ENCODE peak calls at places on chromosomes 6 and 20, in ten cellular contexts. L, X, N, Z, R, Q, C, U, K and V are unnamed samples.

GRCh38 chr20:46222521-46223007 is 85.7 kb downstream of the CDH22 start:
- DNase-seq in L (peak), X (no peak), N (no peak), Z (no peak), R (no peak), Q (no peak), C (no peak), U (no peak), K (no peak), V (no peak)

GRCh38 chr6:143197377-143197776 is 136.7 kb downstream of the AIG1 start:
- DNase-seq in L (peak), X (no peak), N (no peak), Z (no peak), R (no peak), Q (no peak), C (no peak), U (no peak), K (no peak), V (no peak)

GRCh38 chr6:158290659-158291058 is 21.6 kb upstream of the TULP4 start:
- DNase-seq in L (no peak), X (no peak), N (no peak), Z (no peak), R (no peak), Q (no peak), C (no peak), U (no peak), K (no peak), V (no peak)

GRCh38 chr20:21523895-21524294 is 10.0 kb upstream of the NKX2-2 start:
- DNase-seq in L (no peak), X (no peak), N (no peak), Z (no peak), R (no peak), Q (no peak), C (no peak), U (no peak), K (no peak), V (no peak)

GRCh38 chr20:1266167-1266973 is at the start of gene SNPH:
- DNase-seq in L (peak), X (no peak), N (peak), Z (no peak), R (peak), Q (peak), C (peak), U (peak), K (peak), V (no peak)

GRCh38 chr6:143962644-143962929 is 45.5 kb downstream of the PLAGL1 start:
- DNase-seq in L (peak), X (peak), N (peak), Z (no peak), R (peak), Q (no peak), C (peak), U (peak), K (no peak), V (no peak)

GRCh38 chr6:160077526-160077925 is 44.1 kb upstream of the SLC22A1 start:
- DNase-seq in L (no peak), X (no peak), N (no peak), Z (no peak), R (peak), Q (no peak), C (peak), U (no peak), K (peak), V (no peak)

GRCh38 chr6:120489941-120490340 is 844.3 kb downstream of the TBC1D32 start:
- DNase-seq in L (no peak), X (no peak), N (no peak), Z (no peak), R (no peak), Q (no peak), C (no peak), U (no peak), K (no peak), V (no peak)

GRCh38 chr6:116971959-116972358 is 94.9 kb downstream of the RFX6 start:
- DNase-seq in L (peak), X (peak), N (peak), Z (peak), R (peak), Q (no peak), C (peak), U (peak), K (no peak), V (no peak)

GRCh38 chr6:29916741-29917140 is 25.6 kb upstream of the HLA-A start:
- DNase-seq in L (no peak), X (no peak), N (no peak), Z (no peak), R (no peak), Q (no peak), C (no peak), U (no peak), K (no peak), V (no peak)

GRCh38 chr6:7143161-7143974 is 35.6 kb downstream of the RREB1 start:
- DNase-seq in L (peak), X (no peak), N (no peak), Z (peak), R (peak), Q (no peak), C (no peak), U (no peak), K (no peak), V (no peak)
- TF ChIP-seq CTCF in L (peak), X (peak), N (no peak), Z (peak), R (no peak), Q (peak), C (no peak), U (no peak), K (peak), V (no peak)

GRCh38 chr20:33076662-33077398 is 2.6 kb upstream of the BPIFB4 start:
- DNase-seq in L (no peak), X (no peak), N (peak), Z (peak), R (no peak), Q (no peak), C (no peak), U (peak), K (no peak), V (no peak)
- TF ChIP-seq CTCF in L (peak), X (peak), N (peak), Z (peak), R (no peak), Q (peak), C (peak), U (no peak), K (peak), V (peak)

GRCh38 chr6:166997768-166998255 is 1.4 kb upstream of the CEP43 start:
- DNase-seq in L (peak), X (peak), N (peak), Z (peak), R (peak), Q (peak), C (peak), U (peak), K (peak), V (no peak)
- TF ChIP-seq CTCF in L (peak), X (peak), N (peak), Z (no peak), R (peak), Q (peak), C (peak), U (peak), K (peak), V (peak)

GRCh38 chr6:150910561-150910960 is 45.1 kb downstream of the MTHFD1L start:
- DNase-seq in L (no peak), X (no peak), N (no peak), Z (no peak), R (no peak), Q (no peak), C (no peak), U (no peak), K (no peak), V (no peak)

GRCh38 chr6:150902142-150902800 is 36.8 kb downstream of the MTHFD1L start:
- DNase-seq in L (no peak), X (no peak), N (no peak), Z (no peak), R (peak), Q (no peak), C (no peak), U (no peak), K (no peak), V (no peak)

GRCh38 chr6:150900049-150900448 is 34.5 kb downstream of the MTHFD1L start:
- DNase-seq in L (no peak), X (no peak), N (no peak), Z (no peak), R (peak), Q (no peak), C (no peak), U (no peak), K (no peak), V (no peak)

GRCh38 chr6:150907385-150907784 is 41.9 kb downstream of the MTHFD1L start:
- DNase-seq in L (peak), X (no peak), N (no peak), Z (no peak), R (no peak), Q (no peak), C (no peak), U (no peak), K (no peak), V (no peak)

DNA sequence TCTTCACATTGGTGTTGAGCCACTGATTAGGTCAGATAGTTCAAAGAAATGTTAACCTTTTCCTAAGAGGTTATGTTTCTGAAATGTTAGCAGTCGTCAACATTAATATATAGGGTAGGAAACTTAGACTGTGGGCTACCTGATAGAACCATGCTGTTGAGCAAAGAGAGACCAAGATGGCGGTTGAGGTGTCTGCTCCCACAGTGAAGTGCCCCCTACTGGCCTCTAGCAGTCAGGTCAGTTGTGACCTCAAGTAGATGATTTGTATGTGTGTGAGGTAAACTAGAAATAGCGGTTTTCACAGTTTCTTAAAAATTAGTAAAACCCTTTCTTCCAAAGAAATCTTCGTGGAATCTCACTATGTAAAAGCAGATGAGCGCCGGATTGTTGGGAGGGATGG is 40.3 kb downstream of the MTHFD1L start:
- DNase-seq in L (no peak), X (no peak), N (no peak), Z (no peak), R (no peak), Q (no peak), C (no peak), U (no peak), K (no peak), V (no peak)
- TF ChIP-seq CTCF in L (peak), X (peak), N (peak), Z (no peak), R (peak), Q (peak), C (peak), U (peak), K (peak), V (peak)

DNA sequence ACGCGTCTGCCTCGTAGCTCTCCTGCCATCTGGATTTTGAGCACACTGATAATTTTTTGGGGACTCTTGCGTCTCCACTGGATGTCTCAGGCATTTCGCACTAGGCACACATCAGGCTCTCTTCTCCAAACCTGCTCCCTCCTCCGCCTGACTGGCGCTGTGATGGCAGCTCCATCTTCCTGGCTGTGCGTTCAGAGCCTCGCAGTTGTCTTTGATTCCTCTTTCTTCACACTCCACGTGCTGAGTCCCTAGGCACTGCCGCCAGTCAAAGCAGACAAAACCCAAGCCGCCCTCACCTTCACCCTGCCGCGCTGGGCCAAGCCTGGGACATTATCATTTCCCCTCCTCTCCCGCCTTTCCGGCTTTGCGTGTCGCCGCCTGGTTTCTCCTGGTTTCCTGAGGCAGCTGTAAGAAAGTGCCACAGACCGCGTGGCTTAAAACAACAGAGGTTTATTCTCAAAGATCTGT is 778 bp downstream of the PSMG4 start:
- DNase-seq in L (peak), X (no peak), N (peak), Z (peak), R (peak), Q (no peak), C (peak), U (peak), K (no peak), V (no peak)
- TF ChIP-seq CTCF in L (no peak), X (no peak), N (no peak), Z (no peak), R (no peak), Q (no peak), C (no peak), U (peak), K (no peak), V (no peak)

DNA sequence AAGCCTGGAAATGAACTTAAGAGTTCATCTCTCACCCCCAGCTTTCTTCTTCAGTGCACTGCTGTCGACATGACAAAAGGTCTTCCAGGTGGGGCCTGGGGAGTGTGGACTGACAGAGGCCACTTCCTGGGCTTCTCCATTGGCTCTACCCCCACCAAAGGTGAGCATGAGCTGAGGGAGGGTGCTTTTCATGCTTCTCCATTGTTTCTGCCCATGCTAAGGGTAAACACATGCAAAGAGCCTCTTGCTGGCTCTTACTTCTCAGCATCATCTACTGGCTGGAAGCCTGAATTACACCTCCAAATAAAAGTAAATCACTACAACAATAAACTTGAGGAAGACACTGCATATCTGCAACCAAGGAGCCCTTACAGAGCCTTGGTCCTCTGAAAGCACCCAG is 227.2 kb downstream of the EPM2A start:
- DNase-seq in L (peak), X (no peak), N (peak), Z (no peak), R (peak), Q (no peak), C (no peak), U (no peak), K (no peak), V (no peak)
- TF ChIP-seq CTCF in L (peak), X (peak), N (peak), Z (no peak), R (no peak), Q (no peak), C (peak), U (no peak), K (peak), V (peak)